ENCODE peak calls at places on chromosomes 5 and 9, in five cellular contexts. J is uterus, R is A549, D is transverse colon, Z is right lobe of liver. Q is an unnamed sample.

GRCh38 chr5:134100283-134101011 is 14.0 kb upstream of the TCF7 start:
- DNase-seq in R (no peak), Z (no peak), J (no peak), D (peak), Q (no peak)

GRCh38 chr5:97363577-97363976 is 180.5 kb upstream of the RIOK2 start:
- DNase-seq in J (no peak), Z (no peak), D (no peak), R (no peak), Q (no peak)

GRCh38 chr5:139954022-139954421 is 89.1 kb downstream of the NRG2 start:
- DNase-seq in J (no peak), Z (no peak), R (no peak), D (no peak), Q (no peak)

GRCh38 chr5:33997331-33997983 is 10.4 kb downstream of the AMACR start:
- DNase-seq in D (peak), R (peak), Z (peak), J (peak), Q (no peak)

GRCh38 chr5:122180863-122181519 is 51.6 kb downstream of the ZNF474 start:
- DNase-seq in R (no peak), Z (no peak), D (no peak), J (no peak), Q (no peak)

GRCh38 chr5:72597456-72597948 is 90.3 kb upstream of the ZNF366 start:
- DNase-seq in Z (no peak), D (no peak), R (peak), J (no peak), Q (no peak)

GRCh38 chr9:15329539-15330109 is 22.6 kb upstream of the TTC39B start:
- DNase-seq in Z (no peak), J (no peak), R (no peak), D (no peak), Q (no peak)

GRCh38 chr9:5321058-5321457 is 16.5 kb upstream of the RLN2 start:
- DNase-seq in D (no peak), R (no peak), J (no peak), Z (no peak), Q (no peak)

GRCh38 chr9:18665947-18666346 is 192.0 kb downstream of the ADAMTSL1 start:
- DNase-seq in D (no peak), J (no peak), Z (no peak), R (no peak), Q (no peak)

GRCh38 chr9:80649001-80649420 is 1040.3 kb downstream of the TLE1 start:
- DNase-seq in D (peak), J (peak), R (no peak), Z (no peak), Q (no peak)

GRCh38 chr5:169591636-169592035 is 8.1 kb downstream of the SPDL1 start:
- DNase-seq in Z (no peak), J (no peak), R (no peak), D (no peak), Q (no peak)

GRCh38 chr5:74679968-74680367 is 5.1 kb upstream of the HEXB start:
- DNase-seq in R (no peak), J (no peak), Z (no peak), D (no peak), Q (no peak)

GRCh38 chr5:140327589-140327988 is 18.8 kb downstream of the HBEGF start:
- DNase-seq in Z (no peak), R (no peak), D (no peak), J (no peak), Q (no peak)

GRCh38 chr5:118681655-118682054 is 306.7 kb downstream of the DTWD2 start:
- DNase-seq in Z (peak), J (no peak), R (no peak), D (no peak), Q (no peak)

GRCh38 chr5:19837536-19838179 is 150.3 kb downstream of the CDH18 start:
- DNase-seq in D (no peak), J (no peak), Z (no peak), R (no peak), Q (no peak)

GRCh38 chr9:69744688-69745380 is 15.0 kb downstream of the PTAR1 start:
- DNase-seq in D (no peak), J (no peak), R (no peak), Z (no peak), Q (no peak)

GRCh38 chr9:130138791-130139190 is 33.4 kb upstream of the NCS1 start:
- DNase-seq in D (peak), J (peak), Z (no peak), R (no peak), Q (no peak)

GRCh38 chr5:173550641-173551040 is 65.8 kb downstream of the BOD1 start:
- DNase-seq in D (no peak), R (no peak), J (no peak), Z (no peak), Q (no peak)

GRCh38 chr5:54363669-54364068 is 53.3 kb upstream of the ARL15 start:
- DNase-seq in J (no peak), D (no peak), R (no peak), Z (no peak), Q (no peak)

GRCh38 chr9:89177021-89177400 is 1.6 kb downstream of the SHC3 start:
- DNase-seq in Z (no peak), D (no peak), J (no peak), R (no peak), Q (no peak)

GRCh38 chr5:82183828-82184227 is 94.3 kb downstream of the RPS23 start:
- DNase-seq in J (no peak), R (no peak), Z (no peak), D (no peak), Q (no peak)

GRCh38 chr5:123945548-123945947 is 433.6 kb downstream of the CSNK1G3 start:
- DNase-seq in J (no peak), R (no peak), Z (no peak), D (no peak), Q (no peak)

GRCh38 chr5:141779642-141780041 is 97.6 kb upstream of the ARAP3 start:
- DNase-seq in Z (no peak), D (no peak), R (no peak), J (peak), Q (no peak)

GRCh38 chr9:131815971-131816873 is 76.3 kb upstream of the RAPGEF1 start:
- DNase-seq in R (no peak), Z (no peak), J (no peak), D (no peak), Q (no peak)

DNA sequence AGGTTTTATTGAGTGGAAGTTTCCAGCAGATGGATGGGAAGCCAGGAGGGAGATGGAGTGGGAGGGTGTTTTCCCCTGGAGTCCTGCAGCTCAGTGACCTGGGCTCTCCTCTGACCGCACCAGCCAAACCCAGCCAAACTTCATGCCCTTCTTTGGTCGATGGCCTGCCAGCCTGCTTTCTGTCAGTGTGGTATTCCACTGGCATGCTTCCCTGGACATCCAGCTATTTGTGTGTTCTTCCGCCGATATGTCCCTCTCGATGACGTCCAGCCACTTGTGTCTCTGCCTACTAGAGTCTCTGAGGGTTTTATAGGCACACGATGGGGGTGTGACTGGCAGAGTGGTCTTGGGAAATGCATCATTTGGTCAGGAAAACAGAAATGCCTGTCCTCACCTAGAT is 33.8 kb downstream of the GPBP1 start:
- DNase-seq in D (peak), J (peak), R (no peak), Z (no peak), Q (no peak)
- TF ChIP-seq POLR2A in D (no peak), J (no peak), R (no peak), Z (no peak), Q (no peak)

DNA sequence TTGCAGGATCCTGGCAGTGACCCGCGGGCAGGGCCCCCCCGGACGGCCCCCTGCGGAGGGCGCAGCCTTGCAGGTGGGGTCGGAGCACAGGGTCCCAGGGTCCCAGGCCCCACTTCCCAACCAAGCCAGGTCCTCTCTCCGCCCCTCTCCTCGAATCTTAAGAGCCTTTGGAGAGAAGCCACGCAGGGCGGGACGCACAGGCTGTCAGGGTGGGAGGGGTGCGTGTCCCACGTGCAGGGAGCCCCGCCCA is 18.4 kb upstream of the EGFL7 start:
- DNase-seq in Z (peak), J (no peak), R (no peak), D (peak), Q (no peak)
- TF ChIP-seq POLR2A in Z (no peak), J (no peak), R (no peak), D (no peak), Q (no peak)

DNA sequence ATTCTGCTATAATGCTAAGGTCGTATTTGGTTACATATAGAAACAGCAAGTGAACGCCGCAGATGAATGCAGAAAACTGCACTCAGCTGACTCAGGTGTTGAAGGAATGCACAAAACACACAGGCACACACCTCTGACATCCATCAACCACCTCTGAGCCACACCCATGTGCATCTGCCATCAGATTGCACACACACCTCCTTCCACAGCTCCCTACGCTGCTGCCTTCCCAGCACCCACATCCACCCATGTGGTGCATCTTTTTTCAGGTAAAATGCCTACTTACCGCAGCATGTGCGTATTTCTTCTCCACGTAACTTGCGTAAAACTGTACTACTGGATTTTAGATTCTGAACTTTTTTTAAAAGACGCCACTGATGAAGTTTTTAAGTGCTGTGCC is 7.1 kb downstream of the STK10 start:
- DNase-seq in D (no peak), Z (no peak), J (no peak), R (no peak), Q (no peak)
- TF ChIP-seq POLR2A in D (no peak), Z (no peak), J (no peak), R (no peak), Q (no peak)

DNA sequence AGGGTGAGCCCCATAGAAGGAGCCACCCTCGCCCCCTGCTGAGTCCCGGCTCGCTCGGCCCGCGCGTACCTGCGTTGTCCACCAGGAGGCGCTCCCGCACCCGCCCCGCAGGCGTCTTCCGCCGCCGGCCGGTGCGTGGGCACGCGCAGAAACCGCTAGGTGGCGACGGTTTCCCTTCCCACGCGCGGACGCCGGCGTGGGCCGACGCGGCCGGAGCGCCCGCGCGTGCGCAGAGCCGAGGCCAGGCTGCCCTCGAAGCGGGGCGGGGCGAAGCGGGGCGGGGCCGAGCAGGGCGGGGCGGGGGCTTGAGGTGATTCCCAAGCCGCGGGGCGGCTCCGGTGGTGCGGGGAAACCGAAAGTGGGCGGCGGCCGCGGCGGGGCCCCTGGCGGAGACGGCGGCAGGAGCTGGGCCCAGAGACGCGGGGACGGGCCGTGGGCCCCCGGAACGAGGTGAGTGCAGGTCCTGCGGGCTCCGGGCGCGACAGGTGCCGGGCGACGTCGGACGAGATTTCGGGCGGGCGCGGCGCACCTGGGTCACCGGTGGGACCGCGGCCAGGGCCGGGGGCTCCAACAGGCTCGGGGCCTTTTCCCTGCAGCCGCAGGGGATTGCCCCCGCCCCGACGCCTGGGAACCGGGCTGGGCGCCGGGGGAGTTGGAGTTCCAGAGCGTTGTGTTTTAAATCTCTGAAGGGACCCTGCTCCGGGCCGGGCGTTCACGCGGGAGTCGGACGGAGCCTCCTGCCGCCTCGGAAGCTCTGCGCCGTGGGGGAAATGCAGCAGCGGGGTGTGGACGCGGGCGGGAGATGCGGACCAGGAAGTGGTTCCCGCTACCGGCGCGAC is at the start of gene TDRD7:
- DNase-seq in R (peak), J (peak), Z (peak), D (peak), Q (no peak)
- TF ChIP-seq POLR2A in R (no peak), J (peak), Z (peak), D (peak), Q (no peak)

Q was measured in vagina.